ENCODE peak calls at places on chromosomes 1 and 21, in five cellular contexts. One of them, this sample, is unnamed.

GRCh38 chr1:179121159-179121938 is 39.5 kb downstream of the TOR3A start:
- DNase-seq in omental fat pad: no peak
- DNase-seq in endodermal cell: peak
- DNase-seq in GM20000: peak
- DNase-seq in sigmoid colon: no peak
- DNase-seq in this sample: peak

GRCh38 chr1:157168015-157168414 is 29.8 kb upstream of the ETV3 start:
- DNase-seq in omental fat pad: no peak
- DNase-seq in endodermal cell: no peak
- DNase-seq in GM20000: no peak
- DNase-seq in sigmoid colon: no peak
- DNase-seq in this sample: no peak

GRCh38 chr1:32967863-32968571 is 3.4 kb upstream of the RNF19B start:
- DNase-seq in omental fat pad: no peak
- DNase-seq in endodermal cell: no peak
- DNase-seq in GM20000: no peak
- DNase-seq in sigmoid colon: no peak
- DNase-seq in this sample: no peak

GRCh38 chr1:234309598-234310459 is 63.4 kb upstream of the COA6 start:
- DNase-seq in omental fat pad: no peak
- DNase-seq in endodermal cell: peak
- DNase-seq in GM20000: peak
- DNase-seq in sigmoid colon: no peak
- DNase-seq in this sample: peak

GRCh38 chr1:241828576-241828975 is 19.4 kb upstream of the EXO1 start:
- DNase-seq in omental fat pad: no peak
- DNase-seq in endodermal cell: no peak
- DNase-seq in GM20000: no peak
- DNase-seq in sigmoid colon: no peak
- DNase-seq in this sample: peak

GRCh38 chr1:45213892-45214291 is 7.5 kb upstream of the ZSWIM5 start:
- DNase-seq in omental fat pad: no peak
- DNase-seq in endodermal cell: no peak
- DNase-seq in GM20000: no peak
- DNase-seq in sigmoid colon: no peak
- DNase-seq in this sample: no peak

GRCh38 chr1:30036229-30036547 is 687.2 kb downstream of the MATN1 start:
- DNase-seq in omental fat pad: no peak
- DNase-seq in endodermal cell: peak
- DNase-seq in GM20000: no peak
- DNase-seq in sigmoid colon: no peak
- DNase-seq in this sample: no peak

GRCh38 chr1:173648880-173649605 is 13.9 kb downstream of the TEX50 start:
- DNase-seq in omental fat pad: no peak
- DNase-seq in endodermal cell: no peak
- DNase-seq in GM20000: no peak
- DNase-seq in sigmoid colon: no peak
- DNase-seq in this sample: no peak

GRCh38 chr1:199303035-199303434 is 664.2 kb downstream of the PTPRC start:
- DNase-seq in omental fat pad: no peak
- DNase-seq in endodermal cell: no peak
- DNase-seq in GM20000: no peak
- DNase-seq in sigmoid colon: no peak
- DNase-seq in this sample: no peak

GRCh38 chr1:206826409-206826808 is 39.0 kb upstream of the IL20 start:
- DNase-seq in omental fat pad: no peak
- DNase-seq in endodermal cell: no peak
- DNase-seq in GM20000: no peak
- DNase-seq in sigmoid colon: no peak
- DNase-seq in this sample: no peak

GRCh38 chr1:23791434-23792047 is 596 bp downstream of the LYPLA2 start:
- DNase-seq in omental fat pad: no peak
- DNase-seq in endodermal cell: peak
- DNase-seq in GM20000: peak
- DNase-seq in sigmoid colon: peak
- DNase-seq in this sample: peak

GRCh38 chr1:229270547-229271447 is at the start of gene RAB4A:
- DNase-seq in omental fat pad: peak
- DNase-seq in endodermal cell: peak
- DNase-seq in GM20000: peak
- DNase-seq in sigmoid colon: peak
- DNase-seq in this sample: peak

GRCh38 chr1:198281911-198282310 is 125.1 kb downstream of the NEK7 start:
- DNase-seq in omental fat pad: no peak
- DNase-seq in endodermal cell: no peak
- DNase-seq in GM20000: no peak
- DNase-seq in sigmoid colon: no peak
- DNase-seq in this sample: no peak

GRCh38 chr1:42934541-42935312 is 23.9 kb downstream of the SLC2A1 start:
- DNase-seq in omental fat pad: no peak
- DNase-seq in endodermal cell: peak
- DNase-seq in GM20000: no peak
- DNase-seq in sigmoid colon: peak
- DNase-seq in this sample: no peak

GRCh38 chr21:35509004-35509704 is 460.1 kb upstream of the RUNX1 start:
- DNase-seq in omental fat pad: no peak
- DNase-seq in endodermal cell: no peak
- DNase-seq in GM20000: no peak
- DNase-seq in sigmoid colon: no peak
- DNase-seq in this sample: no peak

GRCh38 chr1:2213576-2214505 is 14.3 kb upstream of the SKI start:
- DNase-seq in omental fat pad: no peak
- DNase-seq in endodermal cell: peak
- DNase-seq in GM20000: no peak
- DNase-seq in sigmoid colon: peak
- DNase-seq in this sample: no peak

GRCh38 chr1:219460561-219461511 is 152.1 kb downstream of the ZC3H11B start:
- DNase-seq in omental fat pad: no peak
- DNase-seq in endodermal cell: no peak
- DNase-seq in GM20000: peak
- DNase-seq in sigmoid colon: no peak
- DNase-seq in this sample: no peak

GRCh38 chr1:208209286-208209685 is 34.9 kb downstream of the PLXNA2 start:
- DNase-seq in omental fat pad: no peak
- DNase-seq in endodermal cell: peak
- DNase-seq in GM20000: no peak
- DNase-seq in sigmoid colon: no peak
- DNase-seq in this sample: no peak

GRCh38 chr1:228238007-228238406 is 30.2 kb downstream of the OBSCN start:
- DNase-seq in omental fat pad: no peak
- DNase-seq in endodermal cell: no peak
- DNase-seq in GM20000: no peak
- DNase-seq in sigmoid colon: no peak
- DNase-seq in this sample: no peak

GRCh38 chr1:228238461-228238860 is 30.6 kb downstream of the OBSCN start:
- DNase-seq in omental fat pad: no peak
- DNase-seq in endodermal cell: peak
- DNase-seq in GM20000: no peak
- DNase-seq in sigmoid colon: no peak
- DNase-seq in this sample: no peak

GRCh38 chr1:228240411-228241240 is 32.8 kb downstream of the OBSCN start:
- DNase-seq in omental fat pad: no peak
- DNase-seq in endodermal cell: peak
- DNase-seq in GM20000: no peak
- DNase-seq in sigmoid colon: no peak
- DNase-seq in this sample: no peak

GRCh38 chr1:228233136-228233535 is 25.3 kb downstream of the OBSCN start:
- DNase-seq in omental fat pad: no peak
- DNase-seq in endodermal cell: no peak
- DNase-seq in GM20000: no peak
- DNase-seq in sigmoid colon: no peak
- DNase-seq in this sample: no peak

DNA sequence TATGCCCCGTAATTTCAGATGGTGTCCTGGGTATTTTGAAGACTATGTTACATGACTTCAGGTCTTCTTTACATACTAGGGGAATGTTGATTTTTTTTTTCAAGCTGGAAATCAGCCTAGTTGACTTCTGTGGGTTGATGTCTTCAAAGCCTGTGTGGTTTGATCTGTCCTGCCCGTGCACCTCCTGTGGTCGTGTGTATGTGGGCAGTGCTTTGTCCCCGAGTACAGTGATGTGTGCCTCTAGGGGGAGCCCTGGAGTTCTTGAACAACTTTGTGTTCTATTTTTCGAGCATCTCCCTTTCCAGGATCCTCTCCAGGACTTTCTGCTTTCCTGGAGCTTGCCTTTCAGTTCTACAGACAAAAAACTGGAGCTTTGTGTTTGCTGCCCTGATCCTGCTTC is 28.9 kb downstream of the OBSCN start:
- DNase-seq in omental fat pad: no peak
- DNase-seq in endodermal cell: peak
- DNase-seq in GM20000: peak
- DNase-seq in sigmoid colon: no peak
- DNase-seq in this sample: peak
- TF ChIP-seq CTCF in omental fat pad: no peak
- TF ChIP-seq CTCF in endodermal cell: peak
- TF ChIP-seq CTCF in GM20000: peak
- TF ChIP-seq CTCF in sigmoid colon: no peak
- TF ChIP-seq CTCF in this sample: peak

DNA sequence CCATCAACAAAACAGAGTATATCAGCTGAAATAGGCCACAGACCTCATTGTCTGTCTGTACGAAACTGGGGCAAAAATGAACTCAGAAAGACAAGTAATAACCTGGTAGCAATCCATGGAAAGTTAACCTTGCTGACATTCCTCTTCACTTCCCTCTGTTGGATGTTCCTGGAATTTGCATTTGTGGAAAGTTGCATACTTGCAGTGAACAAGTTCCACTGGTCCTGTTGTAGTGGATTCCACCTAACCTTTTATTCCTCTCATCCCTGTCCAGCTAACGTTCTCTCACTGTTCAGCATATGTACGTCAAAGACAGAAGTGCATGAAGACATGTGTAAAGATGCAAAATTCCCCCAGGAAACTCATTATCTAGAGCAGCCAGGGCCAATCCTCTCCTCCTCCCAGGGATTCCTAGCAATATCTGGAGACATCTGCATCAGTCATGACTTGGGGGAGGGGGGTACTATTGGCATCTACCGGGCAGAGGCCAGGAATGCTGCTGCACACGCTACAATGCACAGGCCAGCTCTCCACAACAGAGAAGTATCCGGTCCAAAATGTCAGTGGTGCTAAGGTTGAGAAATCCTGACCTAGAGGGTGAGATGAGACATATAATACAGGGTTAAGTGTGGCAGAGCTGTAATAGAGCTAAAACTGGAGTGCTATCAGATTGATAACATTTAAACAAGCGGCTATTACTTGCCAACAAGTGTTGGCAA is 8.2 kb downstream of the LPAR3 start:
- DNase-seq in omental fat pad: no peak
- DNase-seq in endodermal cell: no peak
- DNase-seq in GM20000: no peak
- DNase-seq in sigmoid colon: no peak
- DNase-seq in this sample: no peak
- TF ChIP-seq CTCF in omental fat pad: no peak
- TF ChIP-seq CTCF in endodermal cell: peak
- TF ChIP-seq CTCF in GM20000: no peak
- TF ChIP-seq CTCF in sigmoid colon: no peak
- TF ChIP-seq CTCF in this sample: no peak

DNA sequence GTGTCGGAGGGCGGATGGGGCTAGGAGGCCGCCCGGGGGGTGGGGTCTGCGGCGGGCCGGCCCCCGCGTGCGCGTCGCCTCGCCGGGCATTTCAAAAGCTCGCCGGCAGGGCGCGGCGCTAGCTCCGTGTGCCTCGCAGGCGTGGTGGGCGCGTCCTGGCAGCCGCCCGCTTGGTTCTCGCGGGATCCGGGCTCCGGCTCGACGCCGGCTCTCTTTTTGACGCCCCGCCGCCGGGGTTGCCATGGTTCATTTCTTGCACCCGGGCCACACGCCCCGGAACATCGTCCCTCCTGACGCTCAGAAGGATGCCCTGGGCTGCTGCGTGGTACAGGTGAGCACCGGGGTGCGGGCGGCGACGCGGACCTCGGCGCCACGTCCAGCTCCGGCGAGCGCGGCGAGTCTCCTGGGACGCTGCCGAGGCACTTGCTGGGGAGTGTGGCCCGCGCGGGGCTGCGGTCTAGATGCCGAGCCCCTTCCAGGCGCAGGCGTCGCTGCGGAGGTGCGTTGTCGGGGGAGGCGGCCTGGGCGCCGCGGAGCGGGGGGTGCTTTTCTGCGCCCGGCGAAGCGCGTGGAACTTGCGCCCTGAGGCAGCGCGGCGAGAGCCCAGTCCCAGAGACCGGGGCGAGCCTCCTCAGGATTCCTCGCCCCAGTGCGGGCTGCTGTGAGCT is at the start of gene ZYG11A:
- DNase-seq in omental fat pad: no peak
- DNase-seq in endodermal cell: peak
- DNase-seq in GM20000: peak
- DNase-seq in sigmoid colon: no peak
- DNase-seq in this sample: peak
- TF ChIP-seq CTCF in omental fat pad: no peak
- TF ChIP-seq CTCF in endodermal cell: peak
- TF ChIP-seq CTCF in GM20000: peak
- TF ChIP-seq CTCF in sigmoid colon: no peak
- TF ChIP-seq CTCF in this sample: peak

DNA sequence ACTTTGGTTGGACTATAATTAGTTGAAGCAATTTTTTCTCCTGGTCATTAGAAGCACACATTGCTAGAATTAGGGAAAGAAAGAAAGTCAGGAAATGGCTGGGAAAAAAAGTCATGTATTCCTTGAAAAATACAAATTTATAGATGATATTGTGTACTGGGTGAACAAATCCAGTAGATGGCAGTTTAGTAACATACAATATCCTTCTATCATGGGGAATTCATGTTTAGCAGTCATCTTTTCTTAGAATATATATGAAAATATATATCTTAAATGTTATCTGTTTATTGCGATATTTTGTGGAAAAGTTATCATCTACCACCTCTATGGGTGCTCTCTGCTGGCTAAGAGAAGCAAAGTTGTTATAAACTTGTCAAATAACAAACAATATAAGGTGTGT is 13.1 kb upstream of the ZRANB2 start:
- DNase-seq in omental fat pad: no peak
- DNase-seq in endodermal cell: no peak
- DNase-seq in GM20000: no peak
- DNase-seq in sigmoid colon: no peak
- DNase-seq in this sample: no peak
- TF ChIP-seq CTCF in omental fat pad: no peak
- TF ChIP-seq CTCF in endodermal cell: peak
- TF ChIP-seq CTCF in GM20000: no peak
- TF ChIP-seq CTCF in sigmoid colon: peak
- TF ChIP-seq CTCF in this sample: peak